ENCODE peak calls at places on chromosomes 4 and X, in seven cellular contexts. F is mesenchymal stem cell, G is neuronal stem cell, E is mesendoderm, A is H9, I is IMR-90, P is H1. T is an unnamed sample.

GRCh38 chr4:64890131-64890710 is 481.0 kb upstream of the TECRL start:
- DNase-seq in F (no peak), G (no peak), E (no peak), A (no peak), I (no peak), P (no peak), T (no peak)

GRCh38 chrX:24229967-24230366 is 80.4 kb downstream of the ZFX start:
- DNase-seq in F (no peak), G (no peak), E (no peak), A (no peak), I (no peak), P (no peak), T (no peak)

GRCh38 chrX:153388722-153389459 is 12.3 kb downstream of the PNMA6E start:
- DNase-seq in F (no peak), G (no peak), E (no peak), A (peak), I (no peak), P (no peak), T (no peak)

GRCh38 chr4:96654045-96654444 is 814.2 kb downstream of the PDHA2 start:
- DNase-seq in F (no peak), G (no peak), E (no peak), A (no peak), I (no peak), P (no peak), T (no peak)

GRCh38 chr4:42331914-42332368 is 65.3 kb upstream of the SHISA3 start:
- DNase-seq in F (peak), G (no peak), E (no peak), A (no peak), I (peak), P (no peak), T (no peak)

GRCh38 chr4:156638925-156639605 is 332.5 kb downstream of the PDGFC start:
- DNase-seq in F (peak), G (no peak), E (peak), A (no peak), I (peak), P (no peak), T (no peak)

GRCh38 chr4:13527983-13528822 is 16.1 kb downstream of the NKX3-2 start:
- DNase-seq in F (peak), G (no peak), E (peak), A (no peak), I (no peak), P (no peak), T (no peak)

GRCh38 chr4:85393201-85393600 is 81.7 kb upstream of the ARHGAP24 start:
- DNase-seq in F (no peak), G (no peak), E (no peak), A (no peak), I (no peak), P (no peak), T (no peak)

GRCh38 chrX:12986886-12987285 is 12.0 kb downstream of the TMSB4X start:
- DNase-seq in F (no peak), G (no peak), E (no peak), A (no peak), I (no peak), P (no peak), T (no peak)

GRCh38 chrX:11465648-11466411 is 172.6 kb downstream of the AMELX start:
- DNase-seq in F (no peak), G (no peak), E (no peak), A (no peak), I (peak), P (no peak), T (no peak)

GRCh38 chrX:12330841-12331240 is 192.6 kb downstream of the FRMPD4 start:
- DNase-seq in F (no peak), G (no peak), E (no peak), A (no peak), I (no peak), P (no peak), T (no peak)

GRCh38 chr4:139828966-139829662 is 163.5 kb downstream of the MGST2 start:
- DNase-seq in F (no peak), G (no peak), E (no peak), A (no peak), I (no peak), P (no peak), T (no peak)

GRCh38 chr4:127533028-127533700 is 99.6 kb upstream of the INTU start:
- DNase-seq in F (peak), G (no peak), E (no peak), A (no peak), I (peak), P (no peak), T (no peak)

GRCh38 chrX:153775293-153775595 is 5.6 kb upstream of the SRPK3 start:
- DNase-seq in F (no peak), G (no peak), E (no peak), A (no peak), I (no peak), P (no peak), T (no peak)

GRCh38 chr4:152289963-152290362 is 245.9 kb downstream of the FBXW7 start:
- DNase-seq in F (no peak), G (no peak), E (no peak), A (no peak), I (no peak), P (no peak), T (no peak)

GRCh38 chr4:152310223-152310622 is 225.7 kb downstream of the FBXW7 start:
- DNase-seq in F (peak), G (no peak), E (peak), A (peak), I (peak), P (no peak), T (peak)

GRCh38 chr4:7802093-7802726 is 137.5 kb downstream of the AFAP1 start:
- DNase-seq in F (peak), G (peak), E (peak), A (peak), I (peak), P (peak), T (peak)

GRCh38 chrX:112834976-112835375 is 5.7 kb downstream of the AMOT start:
- DNase-seq in F (no peak), G (no peak), E (no peak), A (no peak), I (no peak), P (no peak), T (no peak)

GRCh38 chr4:182748283-182748682 is 168.9 kb downstream of the DCTD start:
- DNase-seq in F (no peak), G (no peak), E (no peak), A (no peak), I (no peak), P (no peak), T (no peak)

GRCh38 chr4:110073045-110073845 is 125.2 kb downstream of the ELOVL6 start:
- DNase-seq in F (peak), G (no peak), E (no peak), A (no peak), I (peak), P (no peak), T (no peak)

GRCh38 chr4:5416637-5417036 is 291.7 kb downstream of the EVC2 start:
- DNase-seq in F (no peak), G (no peak), E (no peak), A (no peak), I (no peak), P (no peak), T (no peak)

DNA sequence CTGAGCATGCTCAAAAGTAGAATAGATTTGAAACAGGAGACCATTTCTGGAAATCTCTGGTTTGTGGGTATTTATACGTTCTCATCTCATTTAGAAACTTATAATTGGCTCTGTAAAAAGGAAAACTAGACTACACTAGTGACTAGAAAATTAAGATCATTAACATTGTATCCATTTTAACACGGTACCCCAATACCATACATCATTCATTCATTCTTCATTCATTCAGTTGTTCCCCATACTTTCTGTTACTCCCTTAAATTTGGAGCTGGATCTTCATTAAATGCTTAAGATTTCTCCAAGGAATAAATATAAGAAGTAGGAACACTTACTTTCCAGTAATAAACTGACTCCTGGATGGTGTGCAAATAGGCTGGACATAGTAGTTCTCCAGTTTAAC is 1.3 kb downstream of the ARSJ start:
- DNase-seq in F (no peak), G (no peak), E (no peak), A (no peak), I (no peak), P (no peak), T (no peak)
- H3K9ac ChIP-seq in F (peak), G (no peak), E (no peak), A (no peak), I (peak), P (no peak), T (no peak)

GRCh38 chr4:16083217-16084191 is at the start of gene PROM1:
- DNase-seq in F (no peak), G (peak), E (peak), A (peak), I (no peak), P (no peak), T (no peak)

GRCh38 chr4:16092682-16093319 is 9.0 kb upstream of the PROM1 start:
- DNase-seq in F (no peak), G (no peak), E (peak), A (peak), I (no peak), P (no peak), T (no peak)

GRCh38 chr4:16085822-16086221 is 2.0 kb upstream of the PROM1 start:
- DNase-seq in F (no peak), G (no peak), E (peak), A (no peak), I (no peak), P (no peak), T (no peak)

GRCh38 chr4:16090306-16090705 is 6.5 kb upstream of the PROM1 start:
- DNase-seq in F (no peak), G (no peak), E (no peak), A (no peak), I (no peak), P (no peak), T (no peak)

GRCh38 chr4:16089156-16089555 is 5.3 kb upstream of the PROM1 start:
- DNase-seq in F (no peak), G (no peak), E (no peak), A (no peak), I (no peak), P (no peak), T (no peak)
- H4K8ac ChIP-seq in F (no peak), G (no peak), E (no peak), A (no peak), I (no peak), P (no peak), T (no peak)

GRCh38 chrX:118420462-118420861 is 74.6 kb downstream of the WDR44 start:
- DNase-seq in F (peak), G (no peak), E (no peak), A (no peak), I (peak), P (no peak), T (no peak)

GRCh38 chrX:118423558-118423957 is 72.1 kb upstream of the DOCK11 start:
- DNase-seq in F (no peak), G (no peak), E (no peak), A (no peak), I (no peak), P (no peak), T (no peak)

DNA sequence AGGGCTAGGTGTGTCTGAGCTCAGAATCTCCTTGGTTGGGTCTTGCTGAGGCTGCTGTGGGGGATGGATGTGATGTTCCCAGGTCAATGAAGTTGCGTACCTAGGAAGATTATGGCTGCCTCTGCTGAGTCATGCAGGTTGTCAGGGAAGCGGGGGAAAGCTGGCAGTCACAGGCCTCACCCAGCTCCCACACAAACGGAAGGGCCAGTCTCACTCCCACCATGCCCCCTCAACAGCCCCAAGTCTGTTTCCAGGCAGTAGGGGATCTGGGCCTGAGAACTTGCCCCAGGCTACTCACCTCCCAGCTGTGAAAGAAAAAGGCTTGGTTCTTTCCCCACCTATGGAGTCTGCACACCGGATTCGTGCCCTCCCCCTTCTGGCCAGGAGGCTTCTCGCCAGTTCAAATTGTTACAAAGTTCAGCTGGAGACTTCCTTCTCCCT is 72.9 kb downstream of the WDR44 start:
- DNase-seq in F (no peak), G (no peak), E (peak), A (peak), I (no peak), P (peak), T (no peak)
- H3K9ac ChIP-seq in F (no peak), G (no peak), E (no peak), A (no peak), I (no peak), P (no peak), T (no peak)

DNA sequence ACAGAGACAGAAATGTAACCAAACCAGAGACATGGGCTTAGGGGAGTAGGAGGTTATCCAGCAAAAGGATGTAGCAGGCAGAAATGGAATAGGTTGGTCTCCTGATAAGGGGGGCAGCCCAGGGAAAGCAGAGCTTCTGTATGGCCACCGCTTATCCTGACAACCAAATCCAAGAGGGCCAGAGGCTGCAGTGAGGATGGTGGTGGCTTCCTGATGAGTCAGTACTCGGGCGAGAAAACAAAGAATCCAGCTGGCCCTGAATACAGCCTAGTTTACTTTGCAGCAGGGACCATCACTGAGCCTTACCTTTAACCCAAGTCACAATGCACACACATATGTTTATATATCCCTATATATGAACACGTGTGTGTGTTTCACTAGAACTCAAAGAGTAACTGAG is 129.7 kb upstream of the FTHL17 start:
- DNase-seq in F (no peak), G (no peak), E (no peak), A (no peak), I (no peak), P (no peak), T (no peak)
- H4K8ac ChIP-seq in F (no peak), G (no peak), E (no peak), A (no peak), I (no peak), P (no peak), T (no peak)

DNA sequence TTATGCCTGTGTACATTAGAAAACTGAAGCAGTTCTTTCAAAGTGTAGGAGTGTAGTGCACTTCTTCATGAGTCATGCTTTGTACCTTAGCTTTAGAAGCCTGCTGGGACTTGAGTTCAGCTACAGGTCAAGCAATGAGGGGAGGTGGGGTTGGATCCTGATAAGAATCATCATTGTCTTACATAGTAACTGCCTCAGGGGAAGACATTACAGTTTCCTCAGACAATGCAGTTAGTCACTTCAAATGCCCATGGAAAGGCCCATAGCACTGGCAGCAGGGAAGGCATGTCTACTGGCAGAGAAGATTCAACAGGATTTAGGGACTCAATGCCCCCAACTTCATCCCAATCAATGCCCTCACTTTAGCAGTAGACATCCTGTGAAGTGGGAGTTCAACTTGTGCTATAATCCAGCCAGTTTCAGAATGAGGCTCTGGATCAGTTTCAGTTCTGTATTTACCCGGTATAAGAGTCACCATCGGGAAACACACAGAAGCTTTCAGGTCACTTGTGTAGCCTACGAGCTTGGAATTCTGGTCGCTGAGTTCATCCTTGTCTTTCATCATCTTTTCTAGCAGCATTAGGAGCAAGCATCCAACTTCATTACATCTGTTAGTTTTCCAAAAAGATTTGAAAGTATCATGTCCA is 1216.5 kb downstream of the RAPGEF2 start:
- DNase-seq in F (no peak), G (no peak), E (peak), A (no peak), I (no peak), P (no peak), T (peak)
- H3K9ac ChIP-seq in F (no peak), G (no peak), E (no peak), A (no peak), I (no peak), P (no peak), T (no peak)

GRCh38 chr4:171521726-171522125 is 291.5 kb upstream of the GALNTL6 start:
- DNase-seq in F (no peak), G (no peak), E (no peak), A (no peak), I (no peak), P (no peak), T (no peak)
- H4K8ac ChIP-seq in F (no peak), G (no peak), E (no peak), A (no peak), I (no peak), P (no peak), T (no peak)